ENCODE peak calls at places on chromosome 11, in ten cellular contexts. One of them, this sample, is unnamed.

GRCh38 chr11:77140231-77140959 is 12.3 kb downstream of the MYO7A start:
- DNase-seq in fibroblast of mammary gland: peak; percentile 33
- DNase-seq in NCI-H748 treated with DMSO at 0.1 percent for 48 hours: no peak
- DNase-seq in stimulated activated CD8-positive, alpha-beta memory T cell treated with anti-CD3 and anti-CD28 coated beads, Interleukin-4, amount 100 ng/mL, for 1 hour: no peak
- DNase-seq in neural crest cell: no peak
- DNase-seq in NCI-H774: no peak
- DNase-seq in thoracic aorta: no peak
- DNase-seq in transverse colon: no peak
- DNase-seq in CD4-positive, alpha-beta T cell: no peak
- DNase-seq in heart right ventricle: peak; percentile 45
- DNase-seq in this sample: peak; percentile 75

GRCh38 chr11:74366576-74366975 is 31.7 kb downstream of the PGM2L1 start:
- DNase-seq in NCI-H748 treated with DMSO at 0.1 percent for 48 hours: no peak
- DNase-seq in stimulated activated CD8-positive, alpha-beta memory T cell treated with anti-CD3 and anti-CD28 coated beads, Interleukin-4, amount 100 ng/mL, for 1 hour: no peak
- DNase-seq in thoracic aorta: no peak
- DNase-seq in transverse colon: no peak
- DNase-seq in neural crest cell: no peak
- DNase-seq in NCI-H774: no peak
- DNase-seq in heart right ventricle: no peak
- DNase-seq in fibroblast of mammary gland: peak; percentile 4
- DNase-seq in CD4-positive, alpha-beta T cell: no peak
- DNase-seq in this sample: no peak

GRCh38 chr11:27722117-27722844 is 22.0 kb upstream of the BDNF start:
- DNase-seq in transverse colon: peak; percentile 7
- DNase-seq in thoracic aorta: no peak
- DNase-seq in NCI-H748 treated with DMSO at 0.1 percent for 48 hours: peak; percentile 22
- DNase-seq in heart right ventricle: no peak
- DNase-seq in fibroblast of mammary gland: peak; percentile 19
- DNase-seq in stimulated activated CD8-positive, alpha-beta memory T cell treated with anti-CD3 and anti-CD28 coated beads, Interleukin-4, amount 100 ng/mL, for 1 hour: no peak
- DNase-seq in neural crest cell: peak; percentile 18
- DNase-seq in NCI-H774: peak; percentile 26
- DNase-seq in CD4-positive, alpha-beta T cell: no peak
- DNase-seq in this sample: no peak

GRCh38 chr11:73157141-73158010 is 15.3 kb upstream of the FCHSD2 start:
- DNase-seq in CD4-positive, alpha-beta T cell: no peak
- DNase-seq in stimulated activated CD8-positive, alpha-beta memory T cell treated with anti-CD3 and anti-CD28 coated beads, Interleukin-4, amount 100 ng/mL, for 1 hour: no peak
- DNase-seq in heart right ventricle: peak; percentile 57
- DNase-seq in NCI-H748 treated with DMSO at 0.1 percent for 48 hours: no peak
- DNase-seq in thoracic aorta: peak; percentile 56
- DNase-seq in fibroblast of mammary gland: peak; percentile 2
- DNase-seq in NCI-H774: no peak
- DNase-seq in neural crest cell: no peak
- DNase-seq in transverse colon: peak; percentile 35
- DNase-seq in this sample: peak; percentile 64

GRCh38 chr11:58578136-58578634 is 678 bp upstream of the ZFP91 start:
- DNase-seq in stimulated activated CD8-positive, alpha-beta memory T cell treated with anti-CD3 and anti-CD28 coated beads, Interleukin-4, amount 100 ng/mL, for 1 hour: peak; percentile 88
- DNase-seq in NCI-H774: peak; percentile 93
- DNase-seq in NCI-H748 treated with DMSO at 0.1 percent for 48 hours: peak; percentile 98
- DNase-seq in fibroblast of mammary gland: peak; percentile 98
- DNase-seq in thoracic aorta: peak; percentile 81
- DNase-seq in heart right ventricle: peak; percentile 93
- DNase-seq in CD4-positive, alpha-beta T cell: peak; percentile 93
- DNase-seq in transverse colon: peak; percentile 97
- DNase-seq in neural crest cell: peak; percentile 86
- DNase-seq in this sample: peak; percentile 96

GRCh38 chr11:61279934-61280656 is 15.0 kb downstream of the VWCE start:
- DNase-seq in stimulated activated CD8-positive, alpha-beta memory T cell treated with anti-CD3 and anti-CD28 coated beads, Interleukin-4, amount 100 ng/mL, for 1 hour: no peak
- DNase-seq in heart right ventricle: no peak
- DNase-seq in neural crest cell: no peak
- DNase-seq in transverse colon: no peak
- DNase-seq in fibroblast of mammary gland: peak; percentile 45
- DNase-seq in CD4-positive, alpha-beta T cell: no peak
- DNase-seq in NCI-H748 treated with DMSO at 0.1 percent for 48 hours: no peak
- DNase-seq in thoracic aorta: no peak
- DNase-seq in NCI-H774: no peak
- DNase-seq in this sample: no peak

GRCh38 chr11:34366522-34366921 is 8.7 kb upstream of the ABTB2 start:
- DNase-seq in fibroblast of mammary gland: peak; percentile 53
- DNase-seq in stimulated activated CD8-positive, alpha-beta memory T cell treated with anti-CD3 and anti-CD28 coated beads, Interleukin-4, amount 100 ng/mL, for 1 hour: no peak
- DNase-seq in thoracic aorta: no peak
- DNase-seq in neural crest cell: no peak
- DNase-seq in NCI-H774: no peak
- DNase-seq in NCI-H748 treated with DMSO at 0.1 percent for 48 hours: no peak
- DNase-seq in heart right ventricle: no peak
- DNase-seq in CD4-positive, alpha-beta T cell: no peak
- DNase-seq in transverse colon: peak; percentile 35
- DNase-seq in this sample: no peak

GRCh38 chr11:123478352-123478986 is 48.4 kb downstream of the GRAMD1B start:
- DNase-seq in thoracic aorta: no peak
- DNase-seq in neural crest cell: peak; percentile 38
- DNase-seq in heart right ventricle: peak; percentile 33
- DNase-seq in stimulated activated CD8-positive, alpha-beta memory T cell treated with anti-CD3 and anti-CD28 coated beads, Interleukin-4, amount 100 ng/mL, for 1 hour: no peak
- DNase-seq in NCI-H774: peak; percentile 77
- DNase-seq in CD4-positive, alpha-beta T cell: no peak
- DNase-seq in NCI-H748 treated with DMSO at 0.1 percent for 48 hours: peak; percentile 17
- DNase-seq in transverse colon: peak; percentile 42
- DNase-seq in fibroblast of mammary gland: peak; percentile 85
- DNase-seq in this sample: peak; percentile 61

GRCh38 chr11:70934999-70935768 is 317.2 kb downstream of the SHANK2 start:
- DNase-seq in transverse colon: no peak
- DNase-seq in thoracic aorta: no peak
- DNase-seq in heart right ventricle: no peak
- DNase-seq in NCI-H748 treated with DMSO at 0.1 percent for 48 hours: no peak
- DNase-seq in stimulated activated CD8-positive, alpha-beta memory T cell treated with anti-CD3 and anti-CD28 coated beads, Interleukin-4, amount 100 ng/mL, for 1 hour: no peak
- DNase-seq in CD4-positive, alpha-beta T cell: no peak
- DNase-seq in NCI-H774: no peak
- DNase-seq in fibroblast of mammary gland: peak; percentile 33
- DNase-seq in neural crest cell: no peak
- DNase-seq in this sample: no peak